ENCODE peak calls at places on chromosomes 11 and 22, in four cellular contexts. One of them, this sample, is unnamed.

GRCh38 chr11:23284626-23285025 is 424.4 kb upstream of the CCDC179 start:
- DNase-seq in GM13977: no peak
- DNase-seq in progenitor cell of endocrine pancreas: no peak
- DNase-seq in endothelial cell: no peak
- DNase-seq in this sample: no peak

GRCh38 chr11:14969922-14970323 is 2.2 kb downstream of the CALCA start:
- DNase-seq in GM13977: no peak
- DNase-seq in progenitor cell of endocrine pancreas: peak
- DNase-seq in endothelial cell: peak
- DNase-seq in this sample: peak

GRCh38 chr11:72578541-72578940 is 95.7 kb downstream of the PDE2A start:
- DNase-seq in GM13977: no peak
- DNase-seq in progenitor cell of endocrine pancreas: no peak
- DNase-seq in endothelial cell: no peak
- DNase-seq in this sample: no peak

GRCh38 chr11:26297179-26297970 is 34.6 kb upstream of the ANO3 start:
- DNase-seq in GM13977: peak
- DNase-seq in progenitor cell of endocrine pancreas: no peak
- DNase-seq in endothelial cell: peak
- DNase-seq in this sample: peak

GRCh38 chr11:57224537-57224936 is 12.5 kb downstream of the APLNR start:
- DNase-seq in GM13977: no peak
- DNase-seq in progenitor cell of endocrine pancreas: no peak
- DNase-seq in endothelial cell: no peak
- DNase-seq in this sample: no peak

GRCh38 chr22:50520826-50521453 is 4.5 kb downstream of the SCO2 start:
- DNase-seq in GM13977: no peak
- DNase-seq in progenitor cell of endocrine pancreas: no peak
- DNase-seq in endothelial cell: no peak
- DNase-seq in this sample: no peak

GRCh38 chr11:69674267-69674885 is 777 bp downstream of the LTO1 start:
- DNase-seq in GM13977: no peak
- DNase-seq in progenitor cell of endocrine pancreas: no peak
- DNase-seq in endothelial cell: no peak
- DNase-seq in this sample: no peak

GRCh38 chr11:13160302-13160701 is 117.3 kb upstream of the BMAL1 start:
- DNase-seq in GM13977: no peak
- DNase-seq in progenitor cell of endocrine pancreas: no peak
- DNase-seq in endothelial cell: no peak
- DNase-seq in this sample: no peak

GRCh38 chr22:24523873-24524272 is 28.7 kb downstream of the UPB1 start:
- DNase-seq in GM13977: no peak
- DNase-seq in progenitor cell of endocrine pancreas: no peak
- DNase-seq in endothelial cell: no peak
- DNase-seq in this sample: no peak

GRCh38 chr11:98455500-98456186 is 565.1 kb upstream of the CNTN5 start:
- DNase-seq in GM13977: no peak
- DNase-seq in progenitor cell of endocrine pancreas: no peak
- DNase-seq in endothelial cell: no peak
- DNase-seq in this sample: no peak

GRCh38 chr11:46321757-46322156 is 25.5 kb upstream of the DGKZ start:
- DNase-seq in GM13977: no peak
- DNase-seq in progenitor cell of endocrine pancreas: no peak
- DNase-seq in endothelial cell: no peak
- DNase-seq in this sample: no peak

GRCh38 chr11:46367244-46367915 is 14.1 kb upstream of the MDK start:
- DNase-seq in GM13977: peak
- DNase-seq in progenitor cell of endocrine pancreas: peak
- DNase-seq in endothelial cell: peak
- DNase-seq in this sample: peak

GRCh38 chr11:313787-314547 is at the start of gene IFITM1:
- DNase-seq in GM13977: peak
- DNase-seq in progenitor cell of endocrine pancreas: no peak
- DNase-seq in endothelial cell: no peak
- DNase-seq in this sample: no peak

GRCh38 chr11:61744609-61745156 is 7.8 kb upstream of the MYRF start:
- DNase-seq in GM13977: no peak
- DNase-seq in progenitor cell of endocrine pancreas: no peak
- DNase-seq in endothelial cell: no peak
- DNase-seq in this sample: no peak

GRCh38 chr22:41478891-41479521 is 10.1 kb downstream of the ACO2 start:
- DNase-seq in GM13977: peak
- DNase-seq in progenitor cell of endocrine pancreas: no peak
- DNase-seq in endothelial cell: no peak
- DNase-seq in this sample: no peak

GRCh38 chr22:40476341-40476740 is 105.9 kb downstream of the SGSM3 start:
- DNase-seq in GM13977: no peak
- DNase-seq in progenitor cell of endocrine pancreas: no peak
- DNase-seq in endothelial cell: no peak
- DNase-seq in this sample: no peak

GRCh38 chr11:118201966-118202365 is 22.8 kb downstream of the JAML start:
- DNase-seq in GM13977: no peak
- DNase-seq in progenitor cell of endocrine pancreas: no peak
- DNase-seq in endothelial cell: no peak
- DNase-seq in this sample: no peak

GRCh38 chr22:37254206-37254866 is 10.3 kb upstream of the RAC2 start:
- DNase-seq in GM13977: no peak
- DNase-seq in progenitor cell of endocrine pancreas: no peak
- DNase-seq in endothelial cell: no peak
- DNase-seq in this sample: no peak

GRCh38 chr11:123461164-123461563 is 31.1 kb downstream of the GRAMD1B start:
- DNase-seq in GM13977: no peak
- DNase-seq in progenitor cell of endocrine pancreas: no peak
- DNase-seq in endothelial cell: no peak
- DNase-seq in this sample: no peak

GRCh38 chr11:70872950-70873735 is 379.2 kb downstream of the SHANK2 start:
- DNase-seq in GM13977: no peak
- DNase-seq in progenitor cell of endocrine pancreas: no peak
- DNase-seq in endothelial cell: peak
- DNase-seq in this sample: no peak

GRCh38 chr22:37303821-37304274 is 21.5 kb downstream of the CYTH4 start:
- DNase-seq in GM13977: no peak
- DNase-seq in progenitor cell of endocrine pancreas: no peak
- DNase-seq in endothelial cell: no peak
- DNase-seq in this sample: no peak

GRCh38 chr11:10808553-10809372 is at the start of gene EIF4G2:
- DNase-seq in GM13977: peak
- DNase-seq in progenitor cell of endocrine pancreas: peak
- DNase-seq in endothelial cell: peak
- DNase-seq in this sample: peak

GRCh38 chr11:79314906-79315689 is 125.7 kb downstream of the TENM4 start:
- DNase-seq in GM13977: no peak
- DNase-seq in progenitor cell of endocrine pancreas: peak
- DNase-seq in endothelial cell: peak
- DNase-seq in this sample: peak

GRCh38 chr22:37775785-37776638 is 31.7 kb upstream of the GCAT start:
- DNase-seq in GM13977: no peak
- DNase-seq in progenitor cell of endocrine pancreas: no peak
- DNase-seq in endothelial cell: no peak
- DNase-seq in this sample: no peak

GRCh38 chr11:59247535-59248227 is 35.0 kb upstream of the MPEG1 start:
- DNase-seq in GM13977: no peak
- DNase-seq in progenitor cell of endocrine pancreas: no peak
- DNase-seq in endothelial cell: no peak
- DNase-seq in this sample: no peak

GRCh38 chr11:61775606-61776554 is 16.5 kb downstream of the TMEM258 start:
- DNase-seq in GM13977: no peak
- DNase-seq in progenitor cell of endocrine pancreas: no peak
- DNase-seq in endothelial cell: no peak
- DNase-seq in this sample: no peak

GRCh38 chr11:86577663-86578636 is 94.5 kb downstream of the ME3 start:
- DNase-seq in GM13977: no peak
- DNase-seq in progenitor cell of endocrine pancreas: no peak
- DNase-seq in endothelial cell: no peak
- DNase-seq in this sample: no peak

GRCh38 chr11:128095459-128096096 is 491.8 kb downstream of the ETS1 start:
- DNase-seq in GM13977: no peak
- DNase-seq in progenitor cell of endocrine pancreas: no peak
- DNase-seq in endothelial cell: no peak
- DNase-seq in this sample: no peak

GRCh38 chr22:39935622-39936021 is 24.6 kb upstream of the TMA7B start:
- DNase-seq in GM13977: no peak
- DNase-seq in progenitor cell of endocrine pancreas: no peak
- DNase-seq in endothelial cell: no peak
- DNase-seq in this sample: no peak

GRCh38 chr11:65894034-65894591 is 3.6 kb downstream of the CCDC85B start:
- DNase-seq in GM13977: no peak
- DNase-seq in progenitor cell of endocrine pancreas: no peak
- DNase-seq in endothelial cell: no peak
- DNase-seq in this sample: no peak

GRCh38 chr11:65892661-65893317 is 2.3 kb downstream of the CCDC85B start:
- DNase-seq in GM13977: no peak
- DNase-seq in progenitor cell of endocrine pancreas: no peak
- DNase-seq in endothelial cell: no peak
- DNase-seq in this sample: no peak

GRCh38 chr11:65890324-65891179 is at the start of gene CCDC85B:
- DNase-seq in GM13977: peak
- DNase-seq in progenitor cell of endocrine pancreas: peak
- DNase-seq in endothelial cell: peak
- DNase-seq in this sample: peak

GRCh38 chr11:65888163-65888814 is at the start of gene FIBP:
- DNase-seq in GM13977: peak
- DNase-seq in progenitor cell of endocrine pancreas: peak
- DNase-seq in endothelial cell: peak
- DNase-seq in this sample: peak

GRCh38 chr11:65891180-65892136 is 985 bp downstream of the CCDC85B start:
- DNase-seq in GM13977: peak
- DNase-seq in progenitor cell of endocrine pancreas: no peak
- DNase-seq in endothelial cell: peak
- DNase-seq in this sample: no peak
- TF ChIP-seq CTCF in GM13977: peak
- TF ChIP-seq CTCF in progenitor cell of endocrine pancreas: no peak
- TF ChIP-seq CTCF in endothelial cell: no peak
- TF ChIP-seq CTCF in this sample: no peak

DNA sequence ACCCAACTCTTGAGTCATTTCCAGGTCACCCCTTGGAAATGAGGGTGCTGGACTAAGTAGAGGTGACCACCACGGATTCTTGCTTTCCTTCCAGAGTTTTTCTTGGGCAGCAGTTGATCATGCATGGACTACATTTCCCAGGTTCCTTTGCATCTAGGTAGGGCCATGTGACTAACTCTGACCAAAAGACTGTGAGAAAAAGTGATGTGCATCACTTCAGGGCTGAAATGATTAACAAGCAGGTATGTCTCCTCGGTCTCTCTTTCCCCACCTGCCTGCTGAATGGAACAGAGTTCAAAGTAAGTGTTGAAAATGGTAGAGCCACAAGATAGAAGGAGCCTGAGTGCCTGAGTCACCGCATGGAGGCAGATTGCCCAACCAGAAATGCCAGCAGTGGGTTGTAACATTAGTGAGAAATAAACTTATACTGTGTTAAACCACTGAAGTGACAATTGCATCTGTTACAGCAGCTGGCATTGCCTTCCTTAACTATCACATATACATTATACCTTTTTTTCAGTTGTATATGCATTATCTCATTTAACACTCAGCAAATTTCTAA is 113.5 kb downstream of the MN1 start:
- DNase-seq in GM13977: no peak
- DNase-seq in progenitor cell of endocrine pancreas: no peak
- DNase-seq in endothelial cell: no peak
- DNase-seq in this sample: no peak
- TF ChIP-seq CTCF in GM13977: no peak
- TF ChIP-seq CTCF in progenitor cell of endocrine pancreas: no peak
- TF ChIP-seq CTCF in endothelial cell: no peak
- TF ChIP-seq CTCF in this sample: no peak

DNA sequence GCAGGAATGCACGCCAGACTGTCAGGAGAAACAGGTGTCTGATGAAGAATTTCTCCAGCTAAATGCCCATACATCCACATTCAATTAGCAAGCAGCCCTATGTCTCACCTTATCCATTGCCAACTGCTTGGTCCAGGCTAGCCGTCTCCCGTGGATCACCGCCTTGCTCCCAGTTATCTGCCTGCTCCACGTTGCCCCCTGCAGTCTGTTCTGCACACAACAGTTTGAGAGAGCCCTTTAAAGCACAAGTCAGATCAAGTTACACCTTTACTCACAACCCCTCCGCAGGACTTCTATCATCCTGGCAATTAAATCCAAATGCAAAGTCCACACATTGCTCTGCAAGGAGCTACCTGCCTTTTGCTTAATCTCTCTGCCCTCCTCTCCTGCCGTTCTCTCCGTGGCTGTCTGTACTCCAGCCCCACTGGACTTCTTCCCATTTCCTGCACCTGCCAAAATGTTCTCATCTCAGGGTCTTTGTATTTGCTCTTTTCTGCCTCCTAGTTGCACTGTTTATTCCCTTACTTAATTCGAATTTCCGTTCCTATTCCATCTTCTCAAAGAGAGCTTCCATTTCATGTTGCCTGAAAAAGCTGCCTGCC is 185.3 kb upstream of the LARGE1 start:
- DNase-seq in GM13977: peak
- DNase-seq in progenitor cell of endocrine pancreas: peak
- DNase-seq in endothelial cell: peak
- DNase-seq in this sample: peak
- TF ChIP-seq CTCF in GM13977: peak
- TF ChIP-seq CTCF in progenitor cell of endocrine pancreas: peak
- TF ChIP-seq CTCF in endothelial cell: peak
- TF ChIP-seq CTCF in this sample: peak

GRCh38 chr11:64247729-64248531 is 1.2 kb upstream of the PPP1R14B start:
- DNase-seq in GM13977: no peak
- DNase-seq in progenitor cell of endocrine pancreas: no peak
- DNase-seq in endothelial cell: no peak
- DNase-seq in this sample: no peak
- TF ChIP-seq CTCF in GM13977: no peak
- TF ChIP-seq CTCF in progenitor cell of endocrine pancreas: no peak
- TF ChIP-seq CTCF in endothelial cell: no peak
- TF ChIP-seq CTCF in this sample: peak

DNA sequence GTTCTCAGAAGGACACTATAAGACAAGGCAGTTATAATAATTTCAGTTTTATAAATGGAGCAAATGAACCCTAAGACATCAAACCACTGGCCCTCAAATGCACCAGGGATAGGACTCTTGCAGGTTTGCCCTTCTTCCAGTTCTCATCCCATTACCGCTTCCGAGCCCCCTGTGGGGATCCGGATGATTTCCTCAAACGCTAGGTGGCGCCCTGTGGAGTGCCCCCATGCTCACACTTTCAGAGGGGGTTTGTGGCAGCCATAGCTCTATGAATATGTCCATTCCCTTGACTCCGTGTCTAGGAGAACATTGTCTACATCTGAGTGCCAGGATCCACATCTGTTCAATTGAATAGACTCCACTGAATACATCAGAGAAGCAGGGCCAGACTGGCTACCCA is 816.3 kb downstream of the NTM start:
- DNase-seq in GM13977: no peak
- DNase-seq in progenitor cell of endocrine pancreas: no peak
- DNase-seq in endothelial cell: peak
- DNase-seq in this sample: peak
- TF ChIP-seq CTCF in GM13977: peak
- TF ChIP-seq CTCF in progenitor cell of endocrine pancreas: peak
- TF ChIP-seq CTCF in endothelial cell: peak
- TF ChIP-seq CTCF in this sample: peak

This sample was measured in neural crest cell.